ENCODE peak calls at places on chromosomes 6 and 20, in six cellular contexts. E is adrenal gland; J is stimulated activated CD8-positive, alpha-beta memory T cell treated with anti-CD3 and anti-CD28 coated beads, Interleukin-7, amount 100 ng/mL, for 1 hour; B is D341Med; G is amniotic stem cell; D is naive B cell. C is an unnamed sample.

GRCh38 chr6:157398151-157398550 is 17.2 kb downstream of the ZDHHC14 start:
- DNase-seq in E (no peak), J (no peak), B (no peak), G (no peak), D (no peak), C (no peak)

GRCh38 chr20:46814366-46815232 is 80.0 kb upstream of the EYA2 start:
- DNase-seq in E (no peak), J (no peak), B (no peak), G (peak; percentile 67), D (no peak), C (no peak)

GRCh38 chr6:113496157-113496556 is 361.0 kb upstream of the MARCKS start:
- DNase-seq in E (peak; percentile 33), J (no peak), B (no peak), G (no peak), D (no peak), C (no peak)

GRCh38 chr6:7050911-7051779 is 56.6 kb upstream of the RREB1 start:
- DNase-seq in E (peak; percentile 65), J (no peak), B (no peak), G (no peak), D (no peak), C (no peak)

GRCh38 chr6:84582997-84583396 is 181.4 kb downstream of the TBX18 start:
- DNase-seq in E (no peak), J (no peak), B (no peak), G (no peak), D (no peak), C (no peak)

GRCh38 chr6:105592329-105592728 is 189.4 kb upstream of the PREP start:
- DNase-seq in E (peak; percentile 35), J (no peak), B (no peak), G (no peak), D (no peak), C (no peak)

GRCh38 chr20:2914160-2914559 is 40.9 kb downstream of the PTPRA start:
- DNase-seq in E (no peak), J (no peak), B (peak; percentile 39), G (no peak), D (no peak), C (no peak)

GRCh38 chr20:24672886-24673677 is 203.7 kb downstream of the SYNDIG1 start:
- DNase-seq in E (no peak), J (no peak), B (no peak), G (peak; percentile 78), D (no peak), C (no peak)

GRCh38 chr6:18515767-18516166 is 128.6 kb downstream of the RNF144B start:
- DNase-seq in E (no peak), J (no peak), B (no peak), G (no peak), D (no peak), C (no peak)

GRCh38 chr6:116568851-116569755 is 2.2 kb upstream of the RWDD1 start:
- DNase-seq in E (no peak), J (no peak), B (no peak), G (no peak), D (no peak), C (no peak)

GRCh38 chr6:25866011-25866410 is 8.0 kb downstream of the SLC17A3 start:
- DNase-seq in E (no peak), J (no peak), B (no peak), G (no peak), D (no peak), C (no peak)

GRCh38 chr6:86031713-86032112 is 389.0 kb upstream of the SYNCRIP start:
- DNase-seq in E (peak; percentile 35), J (no peak), B (no peak), G (no peak), D (no peak), C (peak; percentile 80)

GRCh38 chr6:11878735-11879134 is 100.1 kb upstream of the ADTRP start:
- DNase-seq in E (no peak), J (no peak), B (no peak), G (no peak), D (no peak), C (no peak)

GRCh38 chr20:62143976-62144825 is 632 bp downstream of the SS18L1 start:
- DNase-seq in E (peak; percentile 69), J (no peak), B (peak; percentile 85), G (no peak), D (peak; percentile 27), C (peak; percentile 63)

GRCh38 chr6:148805767-148806166 is 58.9 kb downstream of the UST start:
- DNase-seq in E (no peak), J (no peak), B (no peak), G (no peak), D (no peak), C (no peak)

GRCh38 chr6:3484946-3485345 is 28.1 kb upstream of the SLC22A23 start:
- DNase-seq in E (no peak), J (no peak), B (no peak), G (no peak), D (no peak), C (no peak)

GRCh38 chr6:110814488-110815259 is 595 bp downstream of the CDK19 start:
- DNase-seq in E (peak; percentile 52), J (peak; percentile 21), B (peak; percentile 77), G (peak; percentile 41), D (peak; percentile 67), C (peak; percentile 62)

GRCh38 chr6:109002100-109002697 is 92.4 kb downstream of the SESN1 start:
- DNase-seq in E (no peak), J (no peak), B (no peak), G (no peak), D (no peak), C (no peak)

GRCh38 chr6:28682542-28682941 is 156.9 kb downstream of the GPX5 start:
- DNase-seq in E (no peak), J (no peak), B (no peak), G (no peak), D (no peak), C (no peak)

GRCh38 chr6:170444056-170444505 is 109.0 kb downstream of the PSMB1 start:
- DNase-seq in E (no peak), J (peak; percentile 30), B (no peak), G (no peak), D (no peak), C (no peak)

GRCh38 chr6:35016417-35017221 is 124.5 kb downstream of the TCP11 start:
- DNase-seq in E (peak; percentile 72), J (no peak), B (no peak), G (no peak), D (no peak), C (no peak)

GRCh38 chr20:6583134-6583738 is 184.2 kb upstream of the BMP2 start:
- DNase-seq in E (peak; percentile 61), J (no peak), B (peak; percentile 66), G (peak; percentile 26), D (no peak), C (no peak)

GRCh38 chr6:52019092-52019491 is 68.3 kb downstream of the PKHD1 start:
- DNase-seq in E (no peak), J (no peak), B (no peak), G (no peak), D (no peak), C (no peak)

C was measured in dorsolateral prefrontal cortex.